ENCODE peak calls at places on chromosomes 3 and 15, in four cellular contexts. K is GM12878, U is HepG2, T is WTC11. N is an unnamed sample.

GRCh38 chr15:99711685-99712084 is 21.6 kb downstream of the LYSMD4 start:
- DNase-seq in K (no peak), U (no peak), T (no peak), N (no peak)

GRCh38 chr15:80710635-80711553 is 15.8 kb downstream of the ABHD17C start:
- DNase-seq in K (peak), U (no peak), T (no peak), N (no peak)

GRCh38 chr3:162525052-162525451 is 1028.4 kb downstream of the OTOL1 start:
- DNase-seq in K (no peak), U (no peak), T (no peak), N (no peak)

GRCh38 chr3:52091566-52092290 is 35.4 kb upstream of the DUSP7 start:
- DNase-seq in K (no peak), U (no peak), T (no peak), N (no peak)

GRCh38 chr3:64575211-64575844 is 112.5 kb downstream of the ADAMTS9 start:
- DNase-seq in K (no peak), U (peak), T (peak), N (no peak)

GRCh38 chr15:77335298-77335697 is 84.6 kb downstream of the PEAK1 start:
- DNase-seq in K (no peak), U (no peak), T (no peak), N (no peak)

GRCh38 chr3:51888463-51889105 is 13.2 kb upstream of the IQCF5 start:
- DNase-seq in K (no peak), U (no peak), T (no peak), N (no peak)

GRCh38 chr15:88634449-88634848 is 4.4 kb upstream of the ISG20 start:
- DNase-seq in K (no peak), U (no peak), T (no peak), N (no peak)

GRCh38 chr3:119236756-119237155 is 3.9 kb downstream of the B4GALT4 start:
- DNase-seq in K (no peak), U (no peak), T (no peak), N (no peak)

GRCh38 chr3:169664034-169664820 is 715 bp upstream of the MECOM start:
- DNase-seq in K (no peak), U (no peak), T (no peak), N (peak)

GRCh38 chr3:152376351-152377183 is 107.8 kb downstream of the MBNL1 start:
- DNase-seq in K (peak), U (no peak), T (no peak), N (no peak)

GRCh38 chr3:168002786-168003368 is 92.8 kb downstream of the GOLIM4 start:
- DNase-seq in K (no peak), U (no peak), T (no peak), N (no peak)

GRCh38 chr3:31858439-31858838 is 122.6 kb downstream of the OSBPL10 start:
- DNase-seq in K (no peak), U (no peak), T (no peak), N (no peak)

GRCh38 chr3:6242104-6242503 is 618.8 kb upstream of the GRM7 start:
- DNase-seq in K (no peak), U (no peak), T (no peak), N (no peak)

GRCh38 chr3:194247350-194247740 is 103.8 kb downstream of the CPN2 start:
- DNase-seq in K (no peak), U (no peak), T (no peak), N (no peak)

GRCh38 chr3:72957303-72957702 is 39.3 kb upstream of the PPP4R2 start:
- DNase-seq in K (no peak), U (peak), T (no peak), N (no peak)

GRCh38 chr3:2001306-2002108 is 97.2 kb upstream of the CNTN4 start:
- DNase-seq in K (no peak), U (no peak), T (no peak), N (no peak)

GRCh38 chr3:67048067-67048715 is 50.1 kb downstream of the KBTBD8 start:
- DNase-seq in K (peak), U (no peak), T (no peak), N (no peak)

GRCh38 chr15:74543583-74543982 is 2.6 kb downstream of the ARID3B start:
- DNase-seq in K (no peak), U (no peak), T (no peak), N (no peak)

GRCh38 chr3:30550246-30550645 is 56.2 kb upstream of the TGFBR2 start:
- DNase-seq in K (no peak), U (peak), T (no peak), N (no peak)

GRCh38 chr15:58058729-58059128 is 6.8 kb downstream of the ALDH1A2 start:
- DNase-seq in K (no peak), U (no peak), T (no peak), N (no peak)

GRCh38 chr3:128416578-128417150 is 50.0 kb downstream of the DNAJB8 start:
- DNase-seq in K (no peak), U (peak), T (no peak), N (no peak)

GRCh38 chr3:66048051-66048395 is 9.3 kb upstream of the MAGI1 start:
- DNase-seq in K (no peak), U (no peak), T (no peak), N (no peak)

GRCh38 chr3:164620956-164621355 is 457.3 kb downstream of the SI start:
- DNase-seq in K (no peak), U (no peak), T (no peak), N (no peak)

GRCh38 chr3:164620423-164620822 is 457.9 kb downstream of the SI start:
- DNase-seq in K (no peak), U (no peak), T (no peak), N (no peak)
- TF ChIP-seq ATF2 in K (no peak), U (no peak), T (no peak), N (no peak)

GRCh38 chr15:51119120-51119519 is 24.4 kb upstream of the TNFAIP8L3 start:
- DNase-seq in K (no peak), U (no peak), T (no peak), N (no peak)

GRCh38 chr15:51117270-51117669 is 22.6 kb upstream of the TNFAIP8L3 start:
- DNase-seq in K (no peak), U (no peak), T (no peak), N (no peak)

GRCh38 chr15:51126842-51127241 is 32.1 kb upstream of the TNFAIP8L3 start:
- DNase-seq in K (no peak), U (no peak), T (no peak), N (no peak)

GRCh38 chr15:51121631-51122225 is 27.0 kb upstream of the TNFAIP8L3 start:
- DNase-seq in K (no peak), U (no peak), T (no peak), N (no peak)

DNA sequence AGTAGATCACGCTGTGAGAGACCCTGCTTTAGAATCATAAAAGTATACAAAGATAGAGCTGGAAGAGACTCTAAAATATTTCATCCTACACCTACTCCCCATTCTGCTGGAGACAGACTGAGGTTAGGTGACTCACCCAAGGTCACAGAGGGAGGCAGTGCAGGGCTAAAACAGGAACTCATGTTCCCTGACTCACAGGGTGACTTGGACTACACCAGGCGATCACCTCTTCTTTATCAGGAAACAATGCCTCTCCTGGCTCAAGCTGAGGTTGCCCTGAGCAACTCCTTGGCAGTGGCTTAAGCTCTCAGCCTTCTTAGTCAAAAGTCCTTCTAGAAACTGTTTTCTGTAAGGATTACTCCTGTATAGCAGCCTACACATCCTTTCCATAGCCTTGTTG is 26.4 kb upstream of the TNFAIP8L3 start:
- DNase-seq in K (no peak), U (peak), T (no peak), N (no peak)
- TF ChIP-seq ATF2 in K (no peak), U (no peak), T (no peak), N (no peak)

GRCh38 chr3:43144811-43145490 is 39.1 kb upstream of the POMGNT2 start:
- DNase-seq in K (no peak), U (no peak), T (no peak), N (no peak)
- TF ChIP-seq ATF2 in K (no peak), U (no peak), T (no peak), N (no peak)

DNA sequence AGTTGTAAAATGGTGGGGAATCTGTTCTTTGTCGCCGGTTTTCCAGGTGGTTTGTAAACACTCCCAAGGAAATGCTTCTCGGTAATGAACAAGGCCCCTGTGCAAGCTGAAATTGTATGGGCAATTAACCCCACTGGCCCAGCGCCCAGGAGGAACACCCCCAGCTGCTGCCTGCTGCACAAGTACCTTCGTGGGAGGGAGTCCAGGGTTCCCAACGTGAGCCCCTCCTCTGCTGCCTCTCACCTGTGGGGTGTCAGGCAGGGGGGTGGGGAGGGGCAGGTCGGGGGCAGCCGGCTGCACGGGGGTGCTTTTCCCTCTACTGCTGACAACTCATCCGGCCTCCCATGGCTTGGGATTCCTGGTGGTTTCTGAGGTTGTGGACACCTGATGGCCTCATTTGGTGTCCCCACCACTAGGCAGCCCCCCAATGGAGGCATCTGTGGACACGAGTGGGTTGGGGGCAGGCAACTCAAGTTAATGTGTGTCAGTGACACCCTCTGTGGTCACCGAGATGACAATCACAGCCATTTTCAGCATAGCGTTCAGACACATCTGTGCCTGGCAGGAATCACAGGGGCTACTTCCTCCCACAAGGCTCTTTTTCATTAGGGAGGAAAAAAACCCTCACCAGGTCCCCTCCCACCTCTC is 35.6 kb upstream of the PRR23E start:
- DNase-seq in K (no peak), U (no peak), T (no peak), N (no peak)
- TF ChIP-seq ATF2 in K (no peak), U (no peak), T (no peak), N (no peak)